ENCODE peak calls at places on chromosomes 4 and X, in six cellular contexts. X is H54, B is Kasumi-1, W is GM03348, L is fibroblast of the conjunctiva, E is pancreas. D is an unnamed sample.

GRCh38 chrX:49300703-49301102 is 2.7 kb upstream of the GAGE10 start:
- DNase-seq in L (no peak), E (no peak), B (no peak), W (no peak), X (no peak), D (no peak)

GRCh38 chrX:11944486-11944885 is 186.4 kb downstream of the MSL3 start:
- DNase-seq in L (peak), B (peak), W (peak), E (no peak), X (peak), D (peak)

GRCh38 chr4:75844151-75844662 is 58.0 kb downstream of the PPEF2 start:
- DNase-seq in X (peak), B (no peak), E (no peak), L (peak), W (peak), D (no peak)

GRCh38 chr4:168716411-168717129 is 219.7 kb downstream of the PALLD start:
- DNase-seq in W (no peak), L (no peak), X (no peak), B (no peak), E (no peak), D (no peak)

GRCh38 chr4:153211986-153212720 is 7.9 kb downstream of the TRIM2 start:
- DNase-seq in B (no peak), E (no peak), X (no peak), L (peak), W (peak), D (no peak)

GRCh38 chr4:169826634-169827187 is 69.0 kb upstream of the HPF1 start:
- DNase-seq in W (no peak), E (no peak), X (no peak), L (no peak), B (no peak), D (no peak)

GRCh38 chr4:80948161-80948560 is 82.3 kb upstream of the BMP3 start:
- DNase-seq in W (peak), B (no peak), X (no peak), E (no peak), L (peak), D (no peak)

GRCh38 chr4:137558951-137559350 is 26.7 kb upstream of the PCDH18 start:
- DNase-seq in X (no peak), E (no peak), B (no peak), L (peak), W (peak), D (no peak)

GRCh38 chrX:38887222-38887621 is 86.0 kb downstream of the MID1IP1 start:
- DNase-seq in B (no peak), X (no peak), E (no peak), W (no peak), L (no peak), D (no peak)

GRCh38 chr4:15659768-15660394 is 4.7 kb upstream of the FBXL5 start:
- DNase-seq in L (peak), W (peak), B (peak), E (no peak), X (no peak), D (no peak)

GRCh38 chr4:153222162-153222789 is 18.0 kb downstream of the TRIM2 start:
- DNase-seq in E (no peak), B (peak), W (peak), X (peak), L (peak), D (peak)

GRCh38 chrX:19721726-19722370 is 165.6 kb downstream of the SH3KBP1 start:
- DNase-seq in B (no peak), W (no peak), E (no peak), X (no peak), L (no peak), D (no peak)

GRCh38 chr4:146646601-146647000 is 7.9 kb downstream of the POU4F2 start:
- DNase-seq in X (no peak), W (no peak), B (no peak), L (no peak), E (no peak), D (no peak)

GRCh38 chr4:185513489-185514181 is 21.7 kb downstream of the PDLIM3 start:
- DNase-seq in X (no peak), B (peak), W (no peak), L (no peak), E (peak), D (no peak)

GRCh38 chr4:80266902-80267380 is 477 bp downstream of the FGF5 start:
- DNase-seq in L (no peak), B (peak), W (peak), E (no peak), X (no peak), D (peak)

GRCh38 chr4:921830-922331 is 10.2 kb downstream of the GAK start:
- DNase-seq in E (no peak), B (no peak), W (no peak), X (no peak), L (no peak), D (peak)

GRCh38 chr4:124807421-124807820 is 94.9 kb upstream of the ANKRD50 start:
- DNase-seq in L (no peak), E (no peak), B (no peak), W (no peak), X (no peak), D (no peak)

GRCh38 chr4:54714631-54715030 is 56.9 kb downstream of the KIT start:
- DNase-seq in B (no peak), E (no peak), W (no peak), L (no peak), X (no peak), D (no peak)

GRCh38 chr4:99438578-99438875 is 3.4 kb upstream of the ADH7 start:
- DNase-seq in L (peak), E (no peak), X (no peak), B (no peak), W (peak), D (no peak)

GRCh38 chr4:173529505-173530325 is at the start of gene HAND2:
- DNase-seq in E (peak), X (peak), B (no peak), W (peak), L (no peak), D (no peak)

D was measured in GM13976.